ENCODE peak calls at places on chromosomes 2 and 18, in four cellular contexts. R is left cardiac atrium, B is brain microvascular endothelial cell, X is hippocampal formation. A is an unnamed sample.

GRCh38 chr2:208266641-208267335 is 733 bp downstream of the PIKFYVE start:
- DNase-seq in R (no peak), B (no peak), X (no peak), A (no peak)

GRCh38 chr2:66839551-66840320 is 404.8 kb downstream of the MEIS1 start:
- DNase-seq in R (no peak), B (peak), X (no peak), A (no peak)

GRCh38 chr2:74867841-74868658 is 34.1 kb downstream of the HK2 start:
- DNase-seq in R (no peak), B (peak), X (no peak), A (peak)

GRCh38 chr18:3213231-3214059 is 6.3 kb downstream of the MYOM1 start:
- DNase-seq in R (no peak), B (peak), X (no peak), A (no peak)

GRCh38 chr2:106097370-106098000 is 96.6 kb downstream of the UXS1 start:
- DNase-seq in R (no peak), B (no peak), X (no peak), A (no peak)

GRCh38 chr2:12607971-12608370 is 108.8 kb upstream of the TRIB2 start:
- DNase-seq in R (no peak), B (peak), X (no peak), A (no peak)

GRCh38 chr2:164066095-164066494 is 330.3 kb upstream of the FIGN start:
- DNase-seq in R (no peak), B (no peak), X (no peak), A (no peak)

GRCh38 chr2:109247340-109247739 is 118.3 kb downstream of the SH3RF3 start:
- DNase-seq in R (no peak), B (no peak), X (no peak), A (no peak)

GRCh38 chr2:137677466-137677865 is 286.8 kb upstream of the HNMT start:
- DNase-seq in R (no peak), B (no peak), X (no peak), A (no peak)

GRCh38 chr2:157438907-157439791 is 4.7 kb downstream of the CYTIP start:
- DNase-seq in R (no peak), B (no peak), X (no peak), A (no peak)

GRCh38 chr18:59664329-59664728 is 32.9 kb downstream of the CCBE1 start:
- DNase-seq in R (no peak), B (no peak), X (no peak), A (no peak)

GRCh38 chr2:154132827-154133226 is 261.1 kb downstream of the GALNT13 start:
- DNase-seq in R (no peak), B (no peak), X (no peak), A (no peak)

GRCh38 chr2:67423489-67423888 is 26.4 kb downstream of the ETAA1 start:
- DNase-seq in R (no peak), B (no peak), X (no peak), A (no peak)

GRCh38 chr2:102258386-102259074 is 52.8 kb upstream of the IL1RL1 start:
- DNase-seq in R (no peak), B (peak), X (no peak), A (peak)

GRCh38 chr2:862723-863466 is 87.8 kb upstream of the SNTG2 start:
- DNase-seq in R (no peak), B (no peak), X (no peak), A (no peak)

GRCh38 chr2:82837588-82838304 is 1621.3 kb downstream of the SUCLG1 start:
- DNase-seq in R (no peak), B (peak), X (no peak), A (no peak)

GRCh38 chr2:227164745-227165350 is 424 bp downstream of the COL4A3 start:
- DNase-seq in R (peak), B (no peak), X (no peak), A (no peak)

GRCh38 chr2:169108098-169108884 is 38.9 kb downstream of the DHRS9 start:
- DNase-seq in R (no peak), B (no peak), X (no peak), A (no peak)

GRCh38 chr18:6837904-6838303 is 108.4 kb downstream of the ARHGAP28 start:
- DNase-seq in R (no peak), B (no peak), X (no peak), A (no peak)

GRCh38 chr2:64251497-64252277 is 107.5 kb upstream of the PELI1 start:
- DNase-seq in R (no peak), B (no peak), X (no peak), A (no peak)

GRCh38 chr2:216195565-216195978 is 86.4 kb downstream of the XRCC5 start:
- DNase-seq in R (no peak), B (peak), X (no peak), A (no peak)

GRCh38 chr18:5142859-5143258 is 54.2 kb downstream of the AKAIN1 start:
- DNase-seq in R (no peak), B (no peak), X (no peak), A (no peak)

GRCh38 chr2:129936334-129936934 is 43.0 kb upstream of the RAB6C start:
- DNase-seq in R (no peak), B (no peak), X (no peak), A (no peak)

A was measured in LoVo.